ENCODE peak calls at places on chromosomes 1 and 21, in seven cellular contexts. J is NCI-H446 treated with DMSO at 0.1 percent for 48 hours, X is NCI-H526, K is psoas muscle, F is erythroblast, O is Right ventricle myocardium superior, H is upper lobe of left lung. M is an unnamed sample.

GRCh38 chr1:223542831-223543230 is 122.7 kb downstream of the CAPN8 start:
- DNase-seq in K (no peak), X (no peak), F (no peak), J (peak; percentile 24), H (no peak), O (no peak), M (no peak)

GRCh38 chr1:77068013-77068412 is 151.2 kb downstream of the PIGK start:
- DNase-seq in F (no peak), K (no peak), O (no peak), H (no peak), X (no peak), J (no peak), M (peak; percentile 72)

GRCh38 chr1:232627645-232628334 is 2.1 kb downstream of the SIPA1L2 start:
- DNase-seq in J (peak; percentile 67), K (no peak), O (no peak), F (no peak), X (peak; percentile 38), H (no peak), M (peak; percentile 72)

GRCh38 chr1:232227171-232227740 is 402.7 kb downstream of the SIPA1L2 start:
- DNase-seq in X (no peak), K (no peak), J (peak; percentile 91), H (no peak), O (no peak), F (no peak), M (no peak)

GRCh38 chr1:75712306-75712705 is 12.2 kb upstream of the ACADM start:
- DNase-seq in J (peak; percentile 32), H (no peak), K (no peak), X (no peak), F (no peak), O (no peak), M (no peak)

GRCh38 chr1:39106949-39107740 is 81.0 kb downstream of the NDUFS5 start:
- DNase-seq in X (no peak), J (no peak), H (no peak), O (no peak), K (no peak), F (no peak), M (no peak)

GRCh38 chr21:14913576-14914146 is 151.1 kb downstream of the NRIP1 start:
- DNase-seq in F (no peak), H (no peak), O (no peak), J (no peak), X (no peak), K (no peak), M (no peak)

GRCh38 chr1:117616356-117616755 is 10.5 kb downstream of the TENT5C start:
- DNase-seq in J (no peak), F (no peak), K (no peak), X (no peak), H (no peak), O (peak; percentile 49), M (no peak)

GRCh38 chr1:203534526-203534925 is 40.6 kb downstream of the OPTC start:
- DNase-seq in K (no peak), H (no peak), O (no peak), F (peak; percentile 3), X (no peak), J (no peak), M (peak; percentile 86)

GRCh38 chr1:86582161-86582560 is 35.3 kb downstream of the CLCA4 start:
- DNase-seq in J (no peak), H (no peak), K (no peak), O (no peak), F (no peak), X (no peak), M (no peak)

GRCh38 chr1:15290382-15290781 is 43.4 kb downstream of the FHAD1 start:
- DNase-seq in K (no peak), J (no peak), O (no peak), F (peak; percentile 9), H (no peak), X (no peak), M (no peak)

GRCh38 chr1:172460901-172461315 is 17.0 kb upstream of the PIGC start:
- DNase-seq in F (no peak), O (no peak), J (no peak), X (no peak), K (no peak), H (no peak), M (no peak)

GRCh38 chr1:183812686-183813569 is 8.0 kb downstream of the RGL1 start:
- DNase-seq in K (no peak), J (no peak), X (peak; percentile 54), O (no peak), H (no peak), F (no peak), M (no peak)

GRCh38 chr1:200962631-200963030 is 60.9 kb downstream of the KIF21B start:
- DNase-seq in O (no peak), K (no peak), X (no peak), H (no peak), F (no peak), J (no peak), M (no peak)

GRCh38 chr1:55369474-55369873 is 154.3 kb upstream of the USP24 start:
- DNase-seq in O (no peak), H (no peak), J (peak; percentile 6), X (no peak), K (no peak), F (no peak), M (no peak)

GRCh38 chr1:202315576-202316168 is 26.1 kb downstream of the UBE2T start:
- DNase-seq in X (peak; percentile 54), J (peak; percentile 45), K (peak; percentile 83), H (no peak), F (peak; percentile 76), O (peak; percentile 83), M (peak; percentile 92)

GRCh38 chr1:210407207-210407886 is 78.6 kb downstream of the HHAT start:
- DNase-seq in J (no peak), K (peak; percentile 74), H (no peak), F (peak; percentile 72), X (peak; percentile 92), O (peak; percentile 80), M (peak; percentile 75)

GRCh38 chr21:42347601-42348327 is 3.0 kb downstream of the TFF2 start:
- DNase-seq in X (no peak), J (no peak), H (peak; percentile 62), F (no peak), K (no peak), O (no peak), M (no peak)

GRCh38 chr1:65979145-65979544 is 186.4 kb downstream of the PDE4B start:
- DNase-seq in F (no peak), K (no peak), H (no peak), J (peak; percentile 49), X (no peak), O (no peak), M (no peak)

GRCh38 chr1:89206361-89206760 is 7.6 kb upstream of the GBP4 start:
- DNase-seq in F (no peak), J (no peak), X (no peak), O (no peak), K (no peak), H (no peak), M (no peak)

GRCh38 chr1:78713249-78713648 is 63.6 kb downstream of the IFI44 start:
- DNase-seq in X (no peak), H (no peak), F (no peak), O (no peak), J (no peak), K (no peak), M (no peak)

GRCh38 chr1:5880630-5881405 is 111.4 kb downstream of the NPHP4 start:
- DNase-seq in O (peak; percentile 18), J (no peak), H (no peak), X (no peak), F (no peak), K (peak; percentile 46), M (no peak)

GRCh38 chr1:51648180-51649109 is 31.6 kb downstream of the OSBPL9 start:
- DNase-seq in O (no peak), F (peak; percentile 61), K (no peak), X (no peak), H (no peak), J (no peak), M (no peak)

GRCh38 chr21:44353200-44353970 is at the start of gene TRPM2:
- DNase-seq in H (peak; percentile 73), K (peak; percentile 88), J (no peak), X (no peak), O (peak; percentile 86), F (no peak), M (no peak)

GRCh38 chr1:2378441-2378851 is 12.9 kb downstream of the MORN1 start:
- DNase-seq in O (peak; percentile 26), H (peak; percentile 76), X (peak; percentile 52), J (no peak), K (peak; percentile 48), F (no peak), M (no peak)

GRCh38 chr1:165815725-165816124 is 11.7 kb upstream of the UCK2 start:
- DNase-seq in X (no peak), O (no peak), F (no peak), J (no peak), K (no peak), H (no peak), M (no peak)

GRCh38 chr1:41102208-41102607 is 80.7 kb upstream of the SLFNL1 start:
- DNase-seq in F (no peak), H (no peak), X (no peak), J (peak; percentile 94), O (peak; percentile 92), K (peak; percentile 93), M (peak; percentile 22)

GRCh38 chr1:18253093-18253492 is 145.5 kb downstream of the IGSF21 start:
- DNase-seq in X (no peak), F (no peak), H (no peak), O (no peak), K (no peak), J (peak; percentile 96), M (no peak)

GRCh38 chr21:43956667-43957030 is 55.5 kb upstream of the TRAPPC10 start:
- DNase-seq in F (no peak), J (no peak), K (peak; percentile 84), H (peak; percentile 24), O (peak; percentile 55), X (no peak), M (no peak)

GRCh38 chr1:153956997-153957715 is 1.3 kb downstream of the CRTC2 start:
- DNase-seq in H (no peak), O (no peak), J (no peak), K (no peak), F (no peak), X (no peak), M (no peak)

GRCh38 chr21:42545745-42546144 is 32.1 kb downstream of the SLC37A1 start:
- DNase-seq in K (peak; percentile 29), O (no peak), J (no peak), X (no peak), F (peak; percentile 66), H (no peak), M (no peak)

GRCh38 chr1:1990222-1990621 is 13.4 kb downstream of the CFAP74 start:
- DNase-seq in X (no peak), H (peak; percentile 38), F (no peak), O (no peak), J (no peak), K (no peak), M (no peak)

GRCh38 chr1:17611991-17612390 is 72.5 kb downstream of the ARHGEF10L start:
- DNase-seq in F (no peak), K (no peak), J (no peak), O (no peak), X (no peak), H (no peak), M (no peak)

GRCh38 chr1:100353073-100353801 is 931 bp downstream of the CDC14A start:
- DNase-seq in F (peak; percentile 59), J (no peak), O (peak; percentile 56), H (no peak), X (peak; percentile 11), K (peak; percentile 70), M (peak; percentile 3)

GRCh38 chr1:172394167-172394751 is 26.2 kb upstream of the C1orf105 start:
- DNase-seq in F (no peak), K (no peak), X (no peak), H (no peak), O (no peak), J (no peak), M (no peak)

GRCh38 chr1:54356680-54357147 is 49.5 kb downstream of the SSBP3 start:
- DNase-seq in K (no peak), O (no peak), J (no peak), F (peak; percentile 39), X (no peak), H (no peak), M (no peak)

GRCh38 chr1:24942789-24943188 is 12.7 kb upstream of the RUNX3 start:
- DNase-seq in F (no peak), X (no peak), K (no peak), H (peak; percentile 80), J (no peak), O (no peak), M (no peak)

M was measured in RWPE1.